ENCODE peak calls at places on chromosome 21, in five cellular contexts. One of them, this sample, is unnamed.

GRCh38 chr21:37536616-37537278 is 170.2 kb downstream of the DYRK1A start:
- DNase-seq in H9: no peak
- DNase-seq in AG04450: no peak
- DNase-seq in OCI-LY7: no peak
- DNase-seq in Caco-2: no peak
- DNase-seq in this sample: no peak

GRCh38 chr21:42218836-42219605 is at the start of gene ABCG1:
- DNase-seq in Caco-2: peak
- DNase-seq in AG04450: no peak
- DNase-seq in OCI-LY7: peak
- DNase-seq in H9: peak
- DNase-seq in this sample: peak

GRCh38 chr21:41802684-41803083 is 35.8 kb upstream of the RIPK4 start:
- DNase-seq in AG04450: no peak
- DNase-seq in OCI-LY7: no peak
- DNase-seq in Caco-2: no peak
- DNase-seq in H9: no peak
- DNase-seq in this sample: no peak

GRCh38 chr21:45975017-45975595 is 6.5 kb upstream of the COL6A1 start:
- DNase-seq in H9: peak
- DNase-seq in AG04450: no peak
- DNase-seq in Caco-2: no peak
- DNase-seq in OCI-LY7: no peak
- DNase-seq in this sample: no peak

GRCh38 chr21:45740088-45740440 is 96.5 kb downstream of the PCBP3 start:
- DNase-seq in H9: no peak
- DNase-seq in AG04450: no peak
- DNase-seq in Caco-2: no peak
- DNase-seq in OCI-LY7: no peak
- DNase-seq in this sample: no peak

GRCh38 chr21:27564684-27565280 is 597.9 kb upstream of the ADAMTS5 start:
- DNase-seq in H9: peak
- DNase-seq in AG04450: peak
- DNase-seq in OCI-LY7: peak
- DNase-seq in Caco-2: peak
- DNase-seq in this sample: no peak

GRCh38 chr21:27581168-27581567 is 614.3 kb upstream of the ADAMTS5 start:
- DNase-seq in H9: no peak
- DNase-seq in OCI-LY7: no peak
- DNase-seq in Caco-2: no peak
- DNase-seq in AG04450: no peak
- DNase-seq in this sample: no peak

GRCh38 chr21:44509539-44509938 is 30.5 kb downstream of the KRTAP10-1 start:
- DNase-seq in Caco-2: no peak
- DNase-seq in H9: no peak
- DNase-seq in AG04450: no peak
- DNase-seq in OCI-LY7: peak
- DNase-seq in this sample: no peak

GRCh38 chr21:35984654-35985366 is 75.5 kb downstream of the SETD4 start:
- DNase-seq in AG04450: no peak
- DNase-seq in OCI-LY7: no peak
- DNase-seq in H9: no peak
- DNase-seq in Caco-2: peak
- DNase-seq in this sample: no peak

GRCh38 chr21:43603641-43604504 is 55.4 kb downstream of the HSF2BP start:
- DNase-seq in Caco-2: no peak
- DNase-seq in H9: no peak
- DNase-seq in AG04450: no peak
- DNase-seq in OCI-LY7: no peak
- DNase-seq in this sample: no peak

GRCh38 chr21:27300770-27301169 is 333.9 kb upstream of the ADAMTS5 start:
- DNase-seq in Caco-2: no peak
- DNase-seq in H9: no peak
- DNase-seq in OCI-LY7: no peak
- DNase-seq in AG04450: peak
- DNase-seq in this sample: no peak

GRCh38 chr21:46457801-46458314 is 833 bp upstream of the DIP2A start:
- DNase-seq in H9: peak
- DNase-seq in Caco-2: no peak
- DNase-seq in OCI-LY7: peak
- DNase-seq in AG04450: peak
- DNase-seq in this sample: no peak

GRCh38 chr21:44445413-44445812 is 9.9 kb upstream of the LRRC3 start:
- DNase-seq in Caco-2: no peak
- DNase-seq in AG04450: no peak
- DNase-seq in OCI-LY7: no peak
- DNase-seq in H9: no peak
- DNase-seq in this sample: no peak

GRCh38 chr21:43866233-43866632 is 1.2 kb downstream of the AGPAT3 start:
- DNase-seq in AG04450: no peak
- DNase-seq in OCI-LY7: peak
- DNase-seq in Caco-2: no peak
- DNase-seq in H9: no peak
- DNase-seq in this sample: no peak

GRCh38 chr21:17497345-17497744 is 15.5 kb upstream of the CXADR start:
- DNase-seq in OCI-LY7: no peak
- DNase-seq in Caco-2: no peak
- DNase-seq in H9: no peak
- DNase-seq in AG04450: no peak
- DNase-seq in this sample: no peak

GRCh38 chr21:38220270-38220737 is 36.5 kb upstream of the KCNJ15 start:
- DNase-seq in OCI-LY7: no peak
- DNase-seq in H9: no peak
- DNase-seq in Caco-2: no peak
- DNase-seq in AG04450: no peak
- DNase-seq in this sample: no peak

GRCh38 chr21:46158666-46159300 is 3.4 kb upstream of the FTCD start:
- DNase-seq in H9: no peak
- DNase-seq in AG04450: no peak
- DNase-seq in Caco-2: no peak
- DNase-seq in OCI-LY7: no peak
- DNase-seq in this sample: no peak

GRCh38 chr21:44306926-44307687 is 7.3 kb downstream of the PFKL start:
- DNase-seq in AG04450: no peak
- DNase-seq in OCI-LY7: no peak
- DNase-seq in Caco-2: no peak
- DNase-seq in H9: no peak
- DNase-seq in this sample: no peak

GRCh38 chr21:44531606-44532128 is 8.3 kb downstream of the KRTAP10-1 start:
- DNase-seq in OCI-LY7: no peak
- DNase-seq in H9: no peak
- DNase-seq in Caco-2: no peak
- DNase-seq in AG04450: no peak
- DNase-seq in this sample: no peak

GRCh38 chr21:38400195-38400695 is 98.0 kb downstream of the ERG start:
- DNase-seq in Caco-2: no peak
- DNase-seq in OCI-LY7: no peak
- DNase-seq in AG04450: no peak
- DNase-seq in H9: no peak
- DNase-seq in this sample: no peak

GRCh38 chr21:34603710-34604057 is 11.2 kb downstream of the RCAN1 start:
- DNase-seq in OCI-LY7: no peak
- DNase-seq in Caco-2: no peak
- DNase-seq in H9: no peak
- DNase-seq in AG04450: no peak
- DNase-seq in this sample: no peak
- TF ChIP-seq CTCF in OCI-LY7: no peak
- TF ChIP-seq CTCF in Caco-2: no peak
- TF ChIP-seq CTCF in H9: no peak
- TF ChIP-seq CTCF in AG04450: no peak
- TF ChIP-seq CTCF in this sample: no peak

GRCh38 chr21:33314096-33314495 is 10.7 kb upstream of the IFNAR1 start:
- DNase-seq in OCI-LY7: no peak
- DNase-seq in AG04450: no peak
- DNase-seq in H9: no peak
- DNase-seq in Caco-2: no peak
- DNase-seq in this sample: no peak

GRCh38 chr21:33313611-33314010 is 11.2 kb upstream of the IFNAR1 start:
- DNase-seq in Caco-2: no peak
- DNase-seq in AG04450: no peak
- DNase-seq in OCI-LY7: no peak
- DNase-seq in H9: no peak
- DNase-seq in this sample: no peak

GRCh38 chr21:33317226-33317625 is 7.5 kb upstream of the IFNAR1 start:
- DNase-seq in OCI-LY7: no peak
- DNase-seq in AG04450: no peak
- DNase-seq in H9: no peak
- DNase-seq in Caco-2: no peak
- DNase-seq in this sample: no peak

GRCh38 chr21:33309778-33310177 is 15.0 kb upstream of the IFNAR1 start:
- DNase-seq in H9: no peak
- DNase-seq in Caco-2: no peak
- DNase-seq in OCI-LY7: no peak
- DNase-seq in AG04450: no peak
- DNase-seq in this sample: no peak

GRCh38 chr21:33313183-33313582 is 11.6 kb upstream of the IFNAR1 start:
- DNase-seq in H9: no peak
- DNase-seq in OCI-LY7: peak
- DNase-seq in AG04450: no peak
- DNase-seq in Caco-2: no peak
- DNase-seq in this sample: no peak
- TF ChIP-seq CTCF in H9: no peak
- TF ChIP-seq CTCF in OCI-LY7: no peak
- TF ChIP-seq CTCF in AG04450: no peak
- TF ChIP-seq CTCF in Caco-2: no peak
- TF ChIP-seq CTCF in this sample: no peak

GRCh38 chr21:40616377-40616704 is 230.6 kb downstream of the DSCAM start:
- DNase-seq in H9: no peak
- DNase-seq in Caco-2: no peak
- DNase-seq in OCI-LY7: no peak
- DNase-seq in AG04450: no peak
- DNase-seq in this sample: no peak

GRCh38 chr21:40620386-40621145 is 226.4 kb downstream of the DSCAM start:
- DNase-seq in H9: no peak
- DNase-seq in Caco-2: no peak
- DNase-seq in AG04450: no peak
- DNase-seq in OCI-LY7: no peak
- DNase-seq in this sample: no peak

GRCh38 chr21:40618216-40618615 is 228.7 kb downstream of the DSCAM start:
- DNase-seq in H9: no peak
- DNase-seq in AG04450: no peak
- DNase-seq in OCI-LY7: no peak
- DNase-seq in Caco-2: no peak
- DNase-seq in this sample: no peak

DNA sequence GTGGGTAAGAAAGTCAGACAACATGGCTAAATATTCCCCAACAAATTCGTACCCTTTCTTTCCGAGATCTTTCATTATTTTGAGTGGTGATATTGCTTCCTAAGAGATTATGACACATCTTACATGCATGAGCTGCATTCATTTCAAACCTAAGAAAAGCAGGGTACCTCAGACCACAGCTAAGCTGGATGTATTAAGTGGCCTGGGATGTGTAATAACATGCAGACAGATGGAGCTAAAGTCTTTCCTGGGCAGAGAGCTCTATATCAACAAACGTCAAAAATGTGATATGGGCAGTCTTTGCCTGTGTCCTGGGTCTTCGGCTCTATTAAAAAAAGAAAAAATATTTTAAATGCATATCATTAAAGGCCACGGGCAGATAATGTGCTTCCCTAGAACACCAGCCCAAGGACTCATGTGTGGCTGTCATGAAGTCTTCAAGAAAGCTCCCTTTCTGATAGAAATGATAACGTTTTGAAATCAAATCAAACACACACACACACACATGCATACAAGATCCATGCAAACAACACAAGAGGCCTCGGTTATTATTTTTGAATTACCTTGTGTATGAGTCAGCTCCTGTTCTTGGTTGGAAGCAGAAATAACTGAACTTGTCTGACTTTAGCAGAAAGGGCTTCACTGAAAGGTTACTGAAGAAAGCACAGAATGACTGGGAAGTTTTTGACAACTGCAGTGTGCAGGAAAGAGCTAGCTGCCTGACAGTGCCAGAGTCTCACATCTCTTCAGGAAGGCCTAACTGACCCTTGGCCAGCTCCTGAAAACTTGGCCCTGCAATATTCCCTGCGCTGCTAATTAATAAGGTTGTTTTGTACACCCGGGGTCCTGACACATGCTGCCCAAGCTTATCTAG is 231.2 kb downstream of the DSCAM start:
- DNase-seq in AG04450: no peak
- DNase-seq in Caco-2: no peak
- DNase-seq in OCI-LY7: no peak
- DNase-seq in H9: no peak
- DNase-seq in this sample: no peak
- TF ChIP-seq CTCF in AG04450: no peak
- TF ChIP-seq CTCF in Caco-2: no peak
- TF ChIP-seq CTCF in OCI-LY7: no peak
- TF ChIP-seq CTCF in H9: no peak
- TF ChIP-seq CTCF in this sample: no peak

GRCh38 chr21:34805157-34805556 is 136.4 kb downstream of the CLIC6 start:
- DNase-seq in AG04450: no peak
- DNase-seq in OCI-LY7: no peak
- DNase-seq in Caco-2: no peak
- DNase-seq in H9: no peak
- DNase-seq in this sample: no peak

GRCh38 chr21:34806423-34806822 is 137.6 kb downstream of the CLIC6 start:
- DNase-seq in Caco-2: no peak
- DNase-seq in OCI-LY7: no peak
- DNase-seq in AG04450: no peak
- DNase-seq in H9: no peak
- DNase-seq in this sample: no peak

GRCh38 chr21:34807881-34808568 is 139.2 kb downstream of the CLIC6 start:
- DNase-seq in AG04450: peak
- DNase-seq in OCI-LY7: peak
- DNase-seq in Caco-2: no peak
- DNase-seq in H9: no peak
- DNase-seq in this sample: peak

GRCh38 chr21:34808569-34809204 is 139.9 kb downstream of the CLIC6 start:
- DNase-seq in Caco-2: no peak
- DNase-seq in OCI-LY7: peak
- DNase-seq in H9: no peak
- DNase-seq in AG04450: peak
- DNase-seq in this sample: no peak

GRCh38 chr21:34807146-34807880 is 138.5 kb downstream of the CLIC6 start:
- DNase-seq in Caco-2: no peak
- DNase-seq in OCI-LY7: no peak
- DNase-seq in AG04450: peak
- DNase-seq in H9: no peak
- DNase-seq in this sample: peak
- TF ChIP-seq CTCF in Caco-2: no peak
- TF ChIP-seq CTCF in OCI-LY7: no peak
- TF ChIP-seq CTCF in AG04450: no peak
- TF ChIP-seq CTCF in H9: no peak
- TF ChIP-seq CTCF in this sample: no peak